ENCODE peak calls at places on chromosomes 4 and X, in four cellular contexts. L is DMS153; P is non-pigmented ciliary epithelial cell; C is effector memory CD8-positive, alpha-beta T cell. T is an unnamed sample.

GRCh38 chrX:34638116-34638515 is 19.0 kb downstream of the TMEM47 start:
- DNase-seq in L (no peak), P (no peak), C (no peak), T (no peak)

GRCh38 chrX:154043003-154043402 is 23.3 kb upstream of the IRAK1 start:
- DNase-seq in L (no peak), P (no peak), C (no peak), T (no peak)

GRCh38 chr4:5750052-5750950 is 39.3 kb downstream of the EVC start:
- DNase-seq in L (no peak), P (peak), C (no peak), T (no peak)

GRCh38 chrX:45851434-45851991 is 650.8 kb upstream of the DIPK2B start:
- DNase-seq in L (no peak), P (no peak), C (peak), T (no peak)

GRCh38 chr4:94262163-94263016 is 54.7 kb downstream of the SMARCAD1 start:
- DNase-seq in L (no peak), P (no peak), C (no peak), T (no peak)

GRCh38 chrX:114619874-114620273 is 36.0 kb downstream of the HTR2C start:
- DNase-seq in L (no peak), P (no peak), C (no peak), T (no peak)

GRCh38 chr4:151653548-151653918 is 107.3 kb downstream of the GATB start:
- DNase-seq in L (no peak), P (no peak), C (no peak), T (no peak)

GRCh38 chrX:119758682-119759332 is 419 bp downstream of the SOWAHD start:
- DNase-seq in L (no peak), P (no peak), C (peak), T (no peak)

GRCh38 chrX:15497865-15498264 is 2.7 kb upstream of the BMX start:
- DNase-seq in L (no peak), P (no peak), C (peak), T (no peak)

GRCh38 chr4:114383055-114383454 is 215.6 kb upstream of the UGT8 start:
- DNase-seq in L (no peak), P (no peak), C (no peak), T (no peak)

GRCh38 chrX:153055827-153056748 is at the start of gene PNMA3:
- DNase-seq in L (no peak), P (no peak), C (no peak), T (no peak)

GRCh38 chrX:11367609-11368430 is 74.6 kb downstream of the AMELX start:
- DNase-seq in L (peak), P (no peak), C (no peak), T (peak)

GRCh38 chr4:27318740-27319139 is 458.1 kb downstream of the STIM2 start:
- DNase-seq in L (no peak), P (no peak), C (no peak), T (no peak)

GRCh38 chr4:25030283-25031076 is at the start of gene LGI2:
- DNase-seq in L (no peak), P (no peak), C (no peak), T (no peak)

GRCh38 chr4:88166608-88167007 is 8.2 kb upstream of the ABCG2 start:
- DNase-seq in L (no peak), P (no peak), C (no peak), T (no peak)

GRCh38 chr4:73850261-73850970 is 2.7 kb upstream of the PF4V1 start:
- DNase-seq in L (peak), P (no peak), C (no peak), T (no peak)

GRCh38 chr4:3485011-3485881 is 22.1 kb downstream of the DOK7 start:
- DNase-seq in L (no peak), P (no peak), C (no peak), T (no peak)

GRCh38 chr4:95465010-95465409 is 83.8 kb downstream of the UNC5C start:
- DNase-seq in L (no peak), P (no peak), C (no peak), T (peak)

GRCh38 chrX:48558270-48558669 is 16.0 kb upstream of the RBM3 start:
- DNase-seq in L (no peak), P (no peak), C (no peak), T (no peak)

GRCh38 chrX:154351183-154352011 is 23.0 kb downstream of the FLNA start:
- DNase-seq in L (no peak), P (no peak), C (peak), T (no peak)

GRCh38 chrX:13808865-13809264 is 8.0 kb downstream of the GPM6B start:
- DNase-seq in L (no peak), P (no peak), C (no peak), T (no peak)

GRCh38 chr4:111960241-111960667 is 185.0 kb upstream of the FAM241A start:
- DNase-seq in L (no peak), P (no peak), C (no peak), T (no peak)

GRCh38 chr4:78325244-78326187 is 226.1 kb upstream of the ANXA3 start:
- DNase-seq in L (no peak), P (no peak), C (no peak), T (no peak)

GRCh38 chr4:185394568-185395254 is 1.0 kb downstream of the LRP2BP start:
- DNase-seq in L (no peak), P (no peak), C (no peak), T (no peak)

GRCh38 chrX:19017271-19017670 is 33.4 kb upstream of the PHKA2 start:
- DNase-seq in L (no peak), P (no peak), C (no peak), T (no peak)

GRCh38 chr4:150628073-150628472 is 46.1 kb downstream of the MAB21L2 start:
- DNase-seq in L (no peak), P (no peak), C (no peak), T (no peak)

GRCh38 chr4:183702492-183702891 is 43.4 kb downstream of the TRAPPC11 start:
- DNase-seq in L (no peak), P (no peak), C (no peak), T (no peak)

GRCh38 chrX:38732866-38733265 is 68.4 kb upstream of the MID1IP1 start:
- DNase-seq in L (no peak), P (no peak), C (no peak), T (no peak)

GRCh38 chr4:153788064-153788418 is 842 bp downstream of the SFRP2 start:
- DNase-seq in L (no peak), P (no peak), C (no peak), T (no peak)

GRCh38 chrX:67673741-67674274 is 130.0 kb downstream of the AR start:
- DNase-seq in L (no peak), P (no peak), C (no peak), T (no peak)

GRCh38 chrX:42673411-42673810 is 104.6 kb downstream of the PPP1R2C start:
- DNase-seq in L (no peak), P (no peak), C (no peak), T (no peak)

GRCh38 chrX:110219920-110220319 is 98.0 kb downstream of the AMMECR1 start:
- DNase-seq in L (no peak), P (no peak), C (no peak), T (no peak)

GRCh38 chr4:898869-899555 is 33.1 kb downstream of the GAK start:
- DNase-seq in L (no peak), P (no peak), C (no peak), T (no peak)

GRCh38 chrX:135384161-135384836 is 37.4 kb upstream of the SMIM10L2A start:
- DNase-seq in L (no peak), P (no peak), C (peak), T (no peak)

GRCh38 chrX:17580529-17581155 is 156.7 kb upstream of the SCML1 start:
- DNase-seq in L (no peak), P (no peak), C (no peak), T (no peak)

GRCh38 chr4:48985976-48986653 is at the start of gene CWH43:
- DNase-seq in L (no peak), P (no peak), C (no peak), T (no peak)

GRCh38 chrX:116317409-116317808 is 119.0 kb upstream of the SLC6A14 start:
- DNase-seq in L (no peak), P (peak), C (no peak), T (no peak)

GRCh38 chr4:137421796-137422195 is 110.5 kb downstream of the PCDH18 start:
- DNase-seq in L (no peak), P (no peak), C (no peak), T (no peak)

GRCh38 chrX:78708171-78708570 is 39.3 kb upstream of the LPAR4 start:
- DNase-seq in L (no peak), P (peak), C (no peak), T (no peak)

GRCh38 chr4:11908712-11909111 is 480.0 kb upstream of the HS3ST1 start:
- DNase-seq in L (no peak), P (no peak), C (no peak), T (no peak)

T was measured in LNCaP clone FGC.